ENCODE peak calls at places on chromosomes 4 and X, in nine cellular contexts. S, Q, B, M, J, E, O, V and W are unnamed samples.

GRCh38 chrX:68647156-68647957 is at the start of gene STARD8:
- DNase-seq in O (no peak), S (peak; percentile 60), B (peak; percentile 85), V (peak; percentile 40), E (peak; percentile 11), J (no peak), M (peak; percentile 49), Q (no peak), W (no peak)

GRCh38 chrX:16416588-16416987 is 233.4 kb upstream of the S100G start:
- DNase-seq in M (no peak), Q (no peak), V (no peak), O (no peak), J (no peak), B (no peak), S (no peak), E (no peak), W (no peak)

GRCh38 chr4:13984996-13985780 is 357.7 kb upstream of the BOD1L1 start:
- DNase-seq in M (no peak), J (no peak), O (peak; percentile 20), V (peak; percentile 81), E (peak; percentile 87), S (no peak), Q (no peak), B (no peak), W (no peak)

GRCh38 chr4:2800691-2801596 is 8.1 kb downstream of the SH3BP2 start:
- DNase-seq in J (no peak), M (peak; percentile 46), B (peak; percentile 95), E (no peak), S (peak; percentile 79), V (peak; percentile 90), O (peak; percentile 79), Q (no peak), W (no peak)

GRCh38 chr4:23932935-23933334 is 43.1 kb upstream of the PPARGC1A start:
- DNase-seq in Q (no peak), E (no peak), V (peak; percentile 60), J (no peak), M (no peak), B (no peak), O (no peak), S (peak; percentile 68), W (no peak)

GRCh38 chr4:121156822-121157769 is 7.0 kb downstream of the TNIP3 start:
- DNase-seq in J (no peak), B (peak; percentile 83), V (peak; percentile 25), Q (no peak), O (peak; percentile 39), E (no peak), M (peak; percentile 71), S (peak; percentile 76), W (no peak)

GRCh38 chr4:65791807-65792308 is 121.6 kb upstream of the EPHA5 start:
- DNase-seq in Q (no peak), M (no peak), E (peak; percentile 14), B (no peak), S (no peak), V (no peak), O (no peak), J (no peak), W (no peak)

GRCh38 chrX:35665311-35665710 is 132.8 kb upstream of the MAGEB16 start:
- DNase-seq in V (no peak), O (no peak), E (no peak), B (no peak), J (no peak), S (no peak), M (no peak), Q (no peak), W (no peak)

GRCh38 chrX:119624951-119625668 is 18.9 kb upstream of the NKRF start:
- DNase-seq in S (no peak), E (no peak), V (no peak), J (no peak), B (no peak), M (no peak), O (no peak), Q (no peak), W (no peak)

DNA sequence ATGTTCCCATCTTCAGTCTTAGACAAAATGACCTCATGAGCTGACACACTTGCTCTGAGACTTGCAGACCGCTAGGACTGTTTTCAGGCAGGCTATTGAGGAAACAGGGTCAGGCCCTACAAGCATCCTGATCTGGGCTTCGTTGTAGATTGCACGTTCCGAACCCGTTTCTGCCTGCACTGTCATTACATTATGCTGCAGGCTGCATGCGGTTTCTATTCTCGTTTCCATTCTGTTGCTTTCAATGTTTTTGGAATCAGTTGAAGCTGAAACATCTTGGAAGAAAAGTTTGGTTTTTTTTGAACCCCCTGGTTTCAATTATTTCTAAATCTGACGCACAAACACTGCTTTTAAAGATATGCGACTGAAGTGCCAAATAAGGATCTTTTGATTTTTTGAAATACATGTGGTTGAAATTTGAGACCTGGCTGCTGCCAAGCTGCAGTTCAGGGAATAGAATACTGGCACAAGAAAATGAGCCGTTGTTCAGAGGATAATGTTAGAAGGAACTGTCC is 716.1 kb upstream of the INTU start:
- DNase-seq in E (peak; percentile 58), S (no peak), V (peak; percentile 95), J (peak; percentile 73), B (no peak), O (no peak), Q (peak; percentile 87), M (no peak), W (no peak)
- TF ChIP-seq CTCF in E (peak; percentile 27), S (no peak), V (peak; percentile 29), J (peak; percentile 29), B (no peak), O (no peak), Q (no peak), M (no peak), W (no peak)

GRCh38 chr4:183362916-183363542 is 40.8 kb upstream of the CLDN24 start:
- DNase-seq in B (no peak), O (no peak), M (no peak), J (no peak), E (peak; percentile 58), V (no peak), S (no peak), Q (no peak), W (no peak)
- TF ChIP-seq CTCF in B (no peak), O (no peak), M (no peak), J (peak; percentile 50), E (peak; percentile 69), V (peak; percentile 22), S (peak; percentile 50), Q (no peak), W (no peak)

DNA sequence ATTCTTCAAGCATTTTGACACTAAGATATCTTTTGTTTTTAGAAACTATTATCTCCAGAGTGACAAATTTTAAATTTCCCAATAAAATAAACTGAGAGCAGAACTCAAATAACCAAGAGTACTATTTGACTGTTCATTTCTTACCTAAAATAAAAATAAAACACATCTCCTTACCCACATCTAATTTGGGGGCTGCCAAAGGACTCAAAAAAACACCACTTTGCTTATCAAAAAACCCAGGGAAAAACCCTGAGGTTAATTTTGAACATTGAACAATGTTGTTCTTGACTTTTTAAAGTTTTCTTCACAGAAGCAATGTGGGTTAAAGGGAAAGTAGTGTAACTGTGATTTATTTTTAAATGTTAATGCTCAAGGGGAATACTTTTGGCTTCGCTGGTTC is 243.0 kb upstream of the HHIP start:
- DNase-seq in V (no peak), J (no peak), S (no peak), Q (no peak), E (no peak), M (no peak), O (no peak), B (no peak), W (no peak)
- TF ChIP-seq CTCF in V (no peak), J (no peak), S (no peak), Q (no peak), E (no peak), M (no peak), O (no peak), B (no peak), W (no peak)

GRCh38 chrX:125744914-125745313 is 421.2 kb downstream of the DCAF12L2 start:
- DNase-seq in M (no peak), V (no peak), E (no peak), J (no peak), Q (no peak), O (no peak), B (no peak), S (no peak), W (no peak)
- TF ChIP-seq CTCF in M (peak; percentile 59), V (no peak), E (no peak), J (no peak), Q (no peak), O (no peak), B (no peak), S (peak; percentile 47), W (no peak)

DNA sequence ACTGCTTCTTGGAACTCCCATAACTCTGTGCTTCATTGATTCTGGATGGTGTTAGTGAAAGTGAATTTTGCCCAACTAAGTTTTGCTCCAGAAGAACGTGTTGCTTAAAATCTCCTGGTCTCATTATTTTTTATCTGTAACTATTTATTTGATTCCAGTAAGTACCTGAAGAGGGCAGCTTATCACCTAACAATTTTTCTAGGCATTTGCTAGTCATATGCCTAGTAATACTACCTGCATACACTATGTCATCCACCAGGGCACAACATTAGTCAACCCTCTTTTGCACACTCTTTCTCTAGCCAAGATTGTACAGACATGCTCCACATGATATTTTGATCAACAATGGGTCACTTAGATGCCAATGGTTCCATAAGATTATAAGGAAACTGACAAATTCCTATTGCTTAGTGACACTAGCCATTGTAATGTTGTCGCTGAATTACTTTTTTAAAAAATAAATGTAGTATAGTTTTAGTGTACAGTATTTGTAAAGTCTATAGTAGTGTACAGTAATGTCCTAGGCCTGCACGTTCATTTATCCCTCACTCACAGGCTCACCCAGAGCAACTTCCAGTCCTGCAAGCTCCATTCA is 499.9 kb upstream of the AADAT start:
- DNase-seq in V (no peak), B (no peak), J (no peak), S (no peak), E (peak; percentile 6), M (no peak), Q (no peak), O (no peak), W (no peak)
- TF ChIP-seq CTCF in V (no peak), B (no peak), J (peak; percentile 24), S (peak; percentile 59), E (peak; percentile 16), M (peak; percentile 67), Q (no peak), O (peak; percentile 39), W (peak; percentile 67)